ENCODE peak calls at places on chromosomes 3 and 15, in five cellular contexts. S is lower lobe of right lung, P is OCI-LY7, C is mammary epithelial cell, O is heart right ventricle. X is an unnamed sample.

GRCh38 chr3:177440456-177441105 is 243.3 kb upstream of the TBL1XR1 start:
- DNase-seq in S (no peak), P (no peak), C (peak), O (no peak), X (no peak)

GRCh38 chr15:78388865-78389264 is 48.7 kb downstream of the CRABP1 start:
- DNase-seq in S (no peak), P (no peak), C (no peak), O (no peak), X (no peak)

GRCh38 chr15:31070867-31071266 is 30.7 kb downstream of the TRPM1 start:
- DNase-seq in S (no peak), P (no peak), C (no peak), O (no peak), X (no peak)

GRCh38 chr3:38543602-38544001 is 47.5 kb downstream of the EXOG start:
- DNase-seq in S (no peak), P (no peak), C (no peak), O (peak), X (peak)

GRCh38 chr3:54818942-54819341 is 108.9 kb downstream of the LRTM1 start:
- DNase-seq in S (no peak), P (no peak), C (no peak), O (no peak), X (no peak)

GRCh38 chr3:56123487-56123886 is 344.8 kb downstream of the ERC2 start:
- DNase-seq in S (no peak), P (no peak), C (no peak), O (no peak), X (no peak)

GRCh38 chr3:45795882-45796765 is at the start of gene SLC6A20:
- DNase-seq in S (no peak), P (no peak), C (no peak), O (no peak), X (no peak)

GRCh38 chr3:194654443-194654842 is 17.5 kb downstream of the LSG1 start:
- DNase-seq in S (no peak), P (no peak), C (no peak), O (no peak), X (no peak)

GRCh38 chr3:42709621-42710020 is 7.0 kb upstream of the HHATL start:
- DNase-seq in S (peak), P (no peak), C (no peak), O (no peak), X (no peak)

GRCh38 chr15:43517354-43518072 is at the start of gene MAP1A:
- DNase-seq in S (no peak), P (peak), C (no peak), O (peak), X (peak)

GRCh38 chr3:115251509-115251908 is 104.4 kb upstream of the ZBTB20 start:
- DNase-seq in S (no peak), P (no peak), C (peak), O (no peak), X (no peak)

GRCh38 chr15:79643393-79643792 is 211.3 kb downstream of the MINAR1 start:
- DNase-seq in S (no peak), P (no peak), C (no peak), O (no peak), X (no peak)

GRCh38 chr3:58122936-58123700 is 87.7 kb downstream of the DNASE1L3 start:
- DNase-seq in S (no peak), P (no peak), C (no peak), O (no peak), X (no peak)

GRCh38 chr15:25242166-25242879 is 196.5 kb downstream of the UBE3A start:
- DNase-seq in S (peak), P (no peak), C (no peak), O (peak), X (no peak)

GRCh38 chr3:129543999-129544398 is 1.0 kb downstream of the H1-8 start:
- DNase-seq in S (no peak), P (no peak), C (no peak), O (no peak), X (no peak)

GRCh38 chr3:129543156-129543790 is at the start of gene H1-8:
- DNase-seq in S (no peak), P (no peak), C (no peak), O (no peak), X (no peak)

GRCh38 chr3:129539201-129539600 is 3.8 kb upstream of the H1-8 start:
- DNase-seq in S (no peak), P (no peak), C (no peak), O (no peak), X (no peak)

GRCh38 chr3:129540776-129541516 is 2.0 kb upstream of the H1-8 start:
- DNase-seq in S (no peak), P (no peak), C (no peak), O (no peak), X (no peak)

GRCh38 chr3:129542747-129543146 is 228 bp upstream of the H1-8 start:
- DNase-seq in S (no peak), P (no peak), C (no peak), O (no peak), X (no peak)
- H3K27ac ChIP-seq in S (no peak), P (no peak), C (no peak), O (no peak), X (no peak)

GRCh38 chr15:67548532-67548852 is 6.0 kb downstream of the MAP2K5 start:
- DNase-seq in S (no peak), P (no peak), C (no peak), O (no peak), X (no peak)
- H3K27ac ChIP-seq in S (no peak), P (peak), C (no peak), O (no peak), X (peak)

DNA sequence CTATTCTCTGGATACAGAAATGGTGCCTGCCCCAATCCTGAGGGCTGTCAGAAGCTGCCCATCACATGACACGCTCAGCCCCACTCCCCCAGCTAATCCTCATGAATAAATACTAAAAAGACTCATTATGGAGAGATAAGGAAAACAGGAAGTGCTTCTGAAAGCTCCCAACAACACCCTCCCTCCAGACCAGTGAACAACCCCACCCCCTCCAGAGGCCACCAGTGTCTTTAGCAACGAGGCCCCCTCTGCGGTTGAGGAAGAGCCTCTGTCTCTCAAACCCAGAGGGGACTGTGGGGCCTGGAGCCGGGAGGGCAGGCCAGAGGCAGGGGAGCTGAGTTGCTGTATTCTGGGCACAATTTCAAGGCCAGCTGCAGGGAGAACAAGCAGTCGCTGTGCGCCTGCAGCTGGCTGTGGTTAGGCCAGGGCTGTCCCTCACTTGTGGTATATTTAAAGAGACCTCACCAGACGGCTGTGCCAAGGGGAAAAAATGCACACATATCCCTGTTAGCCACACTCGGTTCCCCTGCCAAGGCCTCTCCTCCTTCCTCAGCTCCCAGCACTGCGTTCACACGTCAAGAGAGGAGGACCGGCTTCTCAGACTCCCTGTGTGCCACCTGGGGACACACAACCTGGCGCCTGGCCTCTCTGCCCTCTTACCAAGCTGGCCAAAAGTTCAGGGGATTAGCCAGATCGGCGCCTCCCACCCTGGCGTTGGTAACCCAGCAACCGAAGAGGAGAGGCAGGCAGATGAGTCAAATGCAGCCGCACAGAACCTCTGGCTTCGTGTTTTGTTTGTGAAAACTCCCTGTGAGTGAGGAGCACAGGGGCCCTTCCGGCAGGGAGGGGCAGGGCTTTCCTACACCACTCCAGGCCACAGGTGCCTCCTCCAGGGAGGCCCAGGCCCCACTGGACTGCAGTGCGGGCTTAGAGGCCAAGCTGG is 101.2 kb upstream of the ETV5 start:
- DNase-seq in S (no peak), P (peak), C (peak), O (peak), X (peak)
- H3K27ac ChIP-seq in S (peak), P (no peak), C (peak), O (peak), X (peak)

GRCh38 chr15:50259276-50259675 is 6.2 kb downstream of the HDC start:
- DNase-seq in S (no peak), P (no peak), C (no peak), O (no peak), X (no peak)

GRCh38 chr15:50261979-50262378 is 3.5 kb downstream of the HDC start:
- DNase-seq in S (no peak), P (no peak), C (no peak), O (no peak), X (no peak)

GRCh38 chr15:50262533-50262932 is 3.0 kb downstream of the HDC start:
- DNase-seq in S (no peak), P (no peak), C (no peak), O (no peak), X (no peak)

GRCh38 chr15:50257924-50258323 is 7.6 kb downstream of the HDC start:
- DNase-seq in S (no peak), P (no peak), C (peak), O (no peak), X (no peak)

GRCh38 chr15:50260969-50261496 is 4.5 kb downstream of the HDC start:
- DNase-seq in S (no peak), P (no peak), C (no peak), O (no peak), X (no peak)
- H3K27ac ChIP-seq in S (no peak), P (no peak), C (no peak), O (no peak), X (no peak)

GRCh38 chr15:84605225-84605882 is 4.5 kb downstream of the ZSCAN2 start:
- DNase-seq in S (no peak), P (peak), C (no peak), O (no peak), X (no peak)
- H3K27ac ChIP-seq in S (no peak), P (no peak), C (no peak), O (no peak), X (no peak)

DNA sequence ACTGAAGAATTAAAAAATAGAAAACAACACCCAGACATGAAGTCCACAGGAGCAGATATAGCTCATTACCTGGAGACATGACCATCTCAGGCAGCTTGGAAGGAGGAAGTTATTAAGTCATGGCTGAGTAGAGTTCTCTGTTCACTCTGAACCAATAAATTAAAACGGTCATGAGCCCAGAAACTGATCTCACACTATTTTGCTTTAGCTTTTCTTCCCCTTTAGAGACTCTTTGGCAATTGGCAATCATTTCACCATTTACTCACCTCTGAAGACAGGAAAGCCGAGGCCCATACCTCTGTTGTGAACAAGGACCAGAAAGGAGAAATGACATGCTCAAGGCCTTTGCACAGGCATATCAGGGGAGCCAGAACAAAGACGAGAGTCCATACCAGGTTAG is 26.6 kb downstream of the CLDN18 start:
- DNase-seq in S (no peak), P (no peak), C (no peak), O (no peak), X (no peak)
- H3K27ac ChIP-seq in S (no peak), P (no peak), C (no peak), O (no peak), X (no peak)

GRCh38 chr3:138950701-138951100 is 3.7 kb downstream of the FOXL2NB start:
- DNase-seq in S (no peak), P (no peak), C (no peak), O (no peak), X (no peak)
- H3K27ac ChIP-seq in S (no peak), P (no peak), C (no peak), O (no peak), X (no peak)